ENCODE peak calls at places on chromosomes 12 and 14, in five cellular contexts. S is tibial artery, K is A673, E is mucosa of descending colon, C is upper lobe of left lung. Y is an unnamed sample. For H3K4me1, the result is how much of the 10 kb centered on the place peaks cover.

GRCh38 chr14:103006991-103007520 is 50.3 kb downstream of the CDC42BPB start:
- DNase-seq in C (no peak), S (no peak), E (no peak), K (no peak), Y (no peak)

GRCh38 chr14:64190974-64191502 is 103.1 kb downstream of the ESR2 start:
- DNase-seq in K (no peak), C (no peak), S (no peak), E (no peak), Y (no peak)

GRCh38 chr14:50117456-50117855 is 1.1 kb upstream of the VCPKMT start:
- DNase-seq in E (no peak), S (no peak), C (no peak), K (no peak), Y (no peak)

GRCh38 chr12:121159467-121160307 is 27.0 kb downstream of the P2RX7 start:
- DNase-seq in E (no peak), K (no peak), C (no peak), S (no peak), Y (no peak)

GRCh38 chr14:55715889-55716288 is 135.9 kb downstream of the KTN1 start:
- DNase-seq in E (no peak), S (peak), K (peak), C (no peak), Y (peak)

GRCh38 chr12:27158322-27158721 is 75.9 kb upstream of the C12orf71 start:
- DNase-seq in S (no peak), E (no peak), K (no peak), C (no peak), Y (peak)

GRCh38 chr14:103126873-103127304 is 3.6 kb downstream of the TNFAIP2 start:
- DNase-seq in E (peak), S (no peak), K (peak), C (peak), Y (peak)

GRCh38 chr12:80269953-80270552 is 170.7 kb downstream of the OTOGL start:
- DNase-seq in S (no peak), K (peak), E (no peak), C (no peak), Y (peak)

GRCh38 chr14:102625564-102626296 is 33.3 kb downstream of the RCOR1 start:
- DNase-seq in C (no peak), K (no peak), S (no peak), E (no peak), Y (no peak)

GRCh38 chr14:53890611-53891091 is 66.0 kb downstream of the BMP4 start:
- DNase-seq in E (no peak), S (no peak), K (no peak), C (no peak), Y (peak)

GRCh38 chr12:53190108-53190729 is 9.5 kb upstream of the CSAD start:
- DNase-seq in S (peak), K (peak), C (peak), E (peak), Y (peak)

GRCh38 chr12:108526482-108527234 is 11.6 kb downstream of the FICD start:
- DNase-seq in S (no peak), C (no peak), E (no peak), K (no peak), Y (peak)

GRCh38 chr14:88618476-88618875 is 55.6 kb downstream of the ZC3H14 start:
- DNase-seq in S (no peak), K (no peak), E (no peak), C (no peak), Y (peak)

GRCh38 chr12:125122668-125123067 is 57.4 kb downstream of the AACS start:
- DNase-seq in S (no peak), C (no peak), K (no peak), E (no peak), Y (peak)

GRCh38 chr12:54055522-54055921 is 1.9 kb downstream of the HOXC4 start:
- DNase-seq in C (no peak), K (no peak), E (no peak), S (no peak), Y (no peak)

GRCh38 chr12:117494833-117495714 is 133.6 kb upstream of the NOS1 start:
- DNase-seq in K (peak), C (no peak), E (no peak), S (no peak), Y (peak)

GRCh38 chr12:110349096-110349495 is 54.4 kb downstream of the ANAPC7 start:
- DNase-seq in K (no peak), S (no peak), E (no peak), C (no peak), Y (no peak)

GRCh38 chr14:55430024-55430690 is 10.3 kb downstream of the TBPL2 start:
- DNase-seq in E (no peak), S (no peak), K (peak), C (peak), Y (peak)

GRCh38 chr14:53663709-53664108 is 292.9 kb downstream of the BMP4 start:
- DNase-seq in E (no peak), C (no peak), K (peak), S (no peak), Y (peak)

GRCh38 chr12:126493366-126494108 is 1428.3 kb downstream of the AACS start:
- DNase-seq in S (no peak), E (no peak), K (no peak), C (no peak), Y (no peak)

GRCh38 chr14:52835122-52835903 is 43.9 kb upstream of the GNPNAT1 start:
- DNase-seq in S (no peak), C (peak), K (peak), E (no peak), Y (peak)

GRCh38 chr12:76964784-76965571 is 86.2 kb upstream of the CSRP2 start:
- DNase-seq in K (no peak), C (no peak), S (no peak), E (no peak), Y (no peak)

GRCh38 chr14:74881425-74882102 is at the start of gene DLST:
- DNase-seq in K (peak), C (peak), S (peak), E (peak), Y (peak)

GRCh38 chr12:94677778-94678177 is 27.4 kb upstream of the TMCC3 start:
- DNase-seq in E (no peak), S (no peak), C (no peak), K (no peak), Y (peak)

GRCh38 chr12:132482771-132483170 is 7.2 kb upstream of the FBRSL1 start:
- DNase-seq in S (no peak), E (no peak), K (no peak), C (no peak), Y (no peak)

GRCh38 chr14:64303471-64303917 is 9.3 kb upstream of the ESR2 start:
- DNase-seq in E (no peak), C (no peak), S (no peak), K (peak), Y (peak)

GRCh38 chr12:108126990-108127468 is 2.1 kb upstream of the WSCD2 start:
- DNase-seq in C (no peak), K (no peak), E (no peak), S (no peak), Y (no peak)

GRCh38 chr12:51377099-51377984 is 13.9 kb downstream of the GALNT6 start:
- DNase-seq in E (no peak), K (peak), S (no peak), C (no peak), Y (no peak)

GRCh38 chr14:42437809-42438208 is 831.1 kb downstream of the LRFN5 start:
- DNase-seq in K (no peak), S (no peak), E (no peak), C (no peak), Y (no peak)

GRCh38 chr12:66103011-66103913 is 27.3 kb downstream of the LLPH start:
- DNase-seq in C (no peak), S (no peak), K (no peak), E (no peak), Y (peak)

GRCh38 chr12:65620026-65620425 is 204.3 kb upstream of the HMGA2 start:
- DNase-seq in E (no peak), C (no peak), S (no peak), K (no peak), Y (no peak)

GRCh38 chr12:59874781-59875180 is 279.0 kb downstream of the SLC16A7 start:
- DNase-seq in E (no peak), C (no peak), S (no peak), K (no peak), Y (peak)

GRCh38 chr14:100108840-100109593 is 43.8 kb downstream of the EVL start:
- DNase-seq in C (no peak), K (no peak), E (no peak), S (no peak), Y (no peak)

GRCh38 chr14:100359881-100360280 is 36.7 kb downstream of the SLC25A47 start:
- DNase-seq in C (peak), E (no peak), S (no peak), K (no peak), Y (no peak)

GRCh38 chr12:57927086-57927485 is 14.3 kb upstream of the ATP23 start:
- DNase-seq in K (no peak), C (no peak), E (no peak), S (no peak), Y (no peak)

GRCh38 chr14:36208690-36209278 is 32.3 kb upstream of the PTCSC3 start:
- DNase-seq in S (no peak), C (no peak), E (no peak), K (no peak), Y (no peak)

GRCh38 chr12:51189790-51190355 is 16.9 kb upstream of the TFCP2 start:
- DNase-seq in K (no peak), E (no peak), C (no peak), S (no peak), Y (no peak)

DNA sequence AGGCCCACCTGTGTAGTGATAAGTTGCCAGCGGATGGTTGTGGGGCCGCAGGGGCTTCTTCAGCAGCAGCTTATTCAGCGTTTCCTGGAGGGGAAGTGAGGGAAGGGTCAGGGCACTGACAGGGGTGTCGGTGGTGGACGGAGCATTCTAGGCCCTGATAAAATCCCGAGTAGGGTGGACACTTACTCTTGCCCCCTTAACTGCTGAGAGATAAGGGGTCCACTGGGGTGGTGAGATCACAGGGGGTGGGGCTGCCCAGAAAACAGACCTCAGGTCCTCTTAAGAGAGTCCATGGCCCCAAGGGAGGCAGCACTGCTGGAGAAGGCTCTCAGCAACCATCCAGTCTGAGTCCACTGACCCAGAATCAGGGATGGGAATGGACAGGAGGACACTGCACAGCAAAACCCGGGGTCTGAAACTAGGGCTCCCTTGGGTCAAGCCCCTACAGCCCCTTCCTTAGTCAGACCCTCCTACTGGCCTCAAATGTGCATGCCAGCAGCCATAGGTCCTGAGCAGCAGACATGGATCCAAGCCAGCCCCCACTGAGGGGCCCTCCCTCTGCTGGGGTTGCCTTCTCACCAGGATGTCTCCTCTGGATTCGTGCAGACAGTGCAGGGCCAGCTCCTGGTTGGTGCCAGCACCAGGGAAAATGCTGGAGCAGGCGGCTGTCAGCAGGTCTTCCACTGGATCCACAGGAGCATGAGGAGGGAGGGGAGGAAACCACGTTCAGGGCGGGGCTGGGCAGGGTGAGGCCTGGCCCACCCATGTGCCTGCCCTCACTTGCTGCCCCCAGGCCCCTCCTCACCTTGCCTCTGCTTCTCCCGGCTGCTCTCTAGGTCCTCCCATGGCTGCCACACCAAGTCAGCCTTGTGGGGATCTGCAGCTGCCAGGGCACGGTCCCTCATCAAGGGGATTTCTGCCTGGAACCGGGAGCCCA is 12.1 kb upstream of the PNMA1 start:
- DNase-seq in E (peak), K (no peak), C (no peak), S (peak), Y (no peak)
- H3K4me1 ChIP-seq in E (under half), K (under half), C (under half), S (half or more), Y (under half)

GRCh38 chr14:105065280-105066228 is at the start of gene GPR132:
- DNase-seq in C (peak), S (peak), E (peak), K (no peak), Y (peak)

GRCh38 chr14:105067969-105068301 is 2.7 kb upstream of the GPR132 start:
- DNase-seq in S (peak), C (no peak), K (no peak), E (peak), Y (no peak)

GRCh38 chr14:105067140-105067968 is 2.1 kb upstream of the GPR132 start:
- DNase-seq in E (peak), S (peak), C (no peak), K (no peak), Y (peak)

GRCh38 chr14:105064721-105065143 is 498 bp downstream of the GPR132 start:
- DNase-seq in S (peak), K (no peak), C (peak), E (peak), Y (peak)

GRCh38 chr14:105066285-105067071 is 1.2 kb upstream of the GPR132 start:
- DNase-seq in E (peak), S (peak), C (no peak), K (no peak), Y (peak)
- TF ChIP-seq CTCF in E (no peak), S (no peak), C (no peak), K (no peak), Y (no peak)

GRCh38 chr14:105305769-105306168 is 5.0 kb upstream of the BRF1 start:
- DNase-seq in K (no peak), S (no peak), C (no peak), E (no peak), Y (no peak)

GRCh38 chr14:105304565-105304964 is 3.8 kb upstream of the BRF1 start:
- DNase-seq in S (no peak), K (no peak), E (no peak), C (no peak), Y (no peak)

GRCh38 chr14:105307052-105307727 is 6.4 kb upstream of the BRF1 start:
- DNase-seq in K (no peak), S (no peak), C (no peak), E (no peak), Y (no peak)

GRCh38 chr14:105303949-105304348 is 3.1 kb upstream of the BRF1 start:
- DNase-seq in C (no peak), K (no peak), E (no peak), S (no peak), Y (no peak)

GRCh38 chr14:105305350-105305749 is 4.5 kb upstream of the BRF1 start:
- DNase-seq in K (no peak), C (no peak), E (no peak), S (no peak), Y (no peak)
- H3K4me1 ChIP-seq in K (under half), C (under half), E (under half), S (under half), Y (under half)

GRCh38 chr14:67674480-67675218 is at the start of gene VTI1B:
- DNase-seq in E (peak), K (peak), C (peak), S (peak), Y (peak)
- TF ChIP-seq CTCF in E (no peak), K (peak), C (peak), S (no peak), Y (peak)

GRCh38 chr14:91366749-91367148 is 50.9 kb downstream of the CCDC88C start:
- DNase-seq in E (no peak), S (no peak), C (no peak), K (no peak), Y (no peak)

GRCh38 chr14:91369628-91370445 is 47.8 kb downstream of the CCDC88C start:
- DNase-seq in E (no peak), S (no peak), C (no peak), K (peak), Y (no peak)

GRCh38 chr14:91367173-91368171 is 50.1 kb downstream of the CCDC88C start:
- DNase-seq in K (no peak), E (no peak), C (peak), S (no peak), Y (no peak)

GRCh38 chr14:91371011-91371989 is 46.3 kb downstream of the CCDC88C start:
- DNase-seq in C (no peak), E (no peak), S (no peak), K (no peak), Y (no peak)

GRCh38 chr14:91368681-91369416 is 48.8 kb downstream of the CCDC88C start:
- DNase-seq in C (no peak), K (no peak), E (no peak), S (no peak), Y (no peak)
- H3K4me1 ChIP-seq in C (half or more), K (half or more), E (under half), S (under half), Y (under half)

GRCh38 chr14:91317381-91318313 is 73.1 kb upstream of the GPR68 start:
- DNase-seq in S (no peak), C (peak), K (peak), E (peak), Y (no peak)
- TF ChIP-seq CTCF in S (no peak), C (no peak), K (peak), E (peak), Y (no peak)

GRCh38 chr12:3463927-3464326 is 27.1 kb upstream of the PRMT8 start:
- DNase-seq in K (no peak), S (no peak), E (no peak), C (no peak), Y (no peak)
- H3K4me1 ChIP-seq in K (under half), S (under half), E (under half), C (under half), Y (under half)

DNA sequence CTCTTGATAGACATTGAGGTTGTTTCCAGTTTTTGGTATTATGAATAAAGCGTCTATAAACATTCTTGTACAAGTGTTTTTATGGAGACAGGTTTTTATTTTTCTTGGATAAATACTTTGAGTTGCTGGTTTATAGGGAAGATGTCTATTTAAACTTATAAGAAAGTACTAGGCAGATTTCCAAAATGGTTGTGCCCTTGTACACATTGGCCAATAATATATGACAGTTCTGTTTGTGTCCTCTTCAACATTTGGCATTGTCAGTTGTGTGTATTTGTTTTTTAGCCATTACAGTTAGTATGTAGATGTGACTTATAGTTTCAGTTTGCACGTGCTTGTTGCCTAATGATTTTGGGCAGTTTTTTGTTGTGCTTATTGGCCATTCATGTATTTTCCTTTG is 42.1 kb downstream of the VRK1 start:
- DNase-seq in C (no peak), S (no peak), K (no peak), E (no peak), Y (no peak)
- TF ChIP-seq CTCF in C (no peak), S (no peak), K (no peak), E (no peak), Y (no peak)

GRCh38 chr14:59816931-59817330 is 53.6 kb downstream of the RTN1 start:
- DNase-seq in E (no peak), S (no peak), C (no peak), K (peak), Y (no peak)
- H3K4me1 ChIP-seq in E (under half), S (under half), C (under half), K (under half), Y (under half)

Y was measured in endodermal cell.